ENCODE peak calls at places on chromosomes 7 and 10, in seven cellular contexts. X is fibroblast of the aortic adventitia; E is left ventricle myocardium inferior; S is neural crest cell; J is transverse colon; L is left lung; D is CD8-positive, alpha-beta T cell. V is an unnamed sample.

GRCh38 chr10:451021-451471 is 238.4 kb downstream of the DIP2C start:
- DNase-seq in X (no peak), L (no peak), E (no peak), J (peak), D (peak), S (no peak), V (no peak)

GRCh38 chr7:4102231-4102841 is 579.8 kb upstream of the FOXK1 start:
- DNase-seq in S (no peak), L (no peak), X (no peak), D (no peak), E (no peak), J (no peak), V (no peak)

GRCh38 chr10:25226775-25227682 is 52.2 kb downstream of the GPR158 start:
- DNase-seq in S (peak), X (peak), D (no peak), L (no peak), E (no peak), J (peak), V (no peak)

GRCh38 chr7:2212906-2213305 is 19.8 kb downstream of the MAD1L1 start:
- DNase-seq in J (no peak), D (no peak), X (no peak), L (no peak), E (no peak), S (no peak), V (no peak)

GRCh38 chr10:12934777-12935176 is 66.7 kb downstream of the CCDC3 start:
- DNase-seq in L (no peak), J (no peak), X (peak), S (no peak), D (no peak), E (no peak), V (no peak)

GRCh38 chr7:39530996-39531395 is 35.2 kb upstream of the YAE1 start:
- DNase-seq in S (no peak), E (no peak), L (no peak), X (no peak), J (peak), D (no peak), V (no peak)

GRCh38 chr7:148318092-148318756 is 272.3 kb upstream of the C7orf33 start:
- DNase-seq in S (no peak), E (no peak), L (no peak), D (no peak), J (no peak), X (no peak), V (no peak)

GRCh38 chr7:100604976-100605911 is 3.1 kb downstream of the PCOLCE start:
- DNase-seq in L (peak), X (no peak), S (no peak), J (peak), D (peak), E (peak), V (peak)

GRCh38 chr7:140542226-140542625 is 62.9 kb upstream of the MKRN1 start:
- DNase-seq in X (peak), S (no peak), J (no peak), D (no peak), E (peak), L (peak), V (no peak)

GRCh38 chr10:6300106-6300783 is 97.5 kb downstream of the PFKFB3 start:
- DNase-seq in J (peak), E (no peak), X (peak), L (no peak), S (no peak), D (peak), V (peak)

GRCh38 chr10:133337079-133337725 is 506 bp upstream of the CALY start:
- DNase-seq in D (no peak), S (no peak), J (no peak), L (no peak), E (no peak), X (no peak), V (no peak)

GRCh38 chr7:157752832-157753291 is 416.1 kb downstream of the DNAJB6 start:
- DNase-seq in L (no peak), E (no peak), D (no peak), X (no peak), J (no peak), S (no peak), V (no peak)

GRCh38 chr7:17056491-17057142 is 174.8 kb upstream of the AGR3 start:
- DNase-seq in E (no peak), J (no peak), D (no peak), X (peak), L (no peak), S (no peak), V (no peak)

GRCh38 chr7:148901178-148901577 is 17.1 kb upstream of the EZH2 start:
- DNase-seq in L (no peak), J (no peak), D (no peak), S (no peak), E (no peak), X (no peak), V (no peak)

GRCh38 chr7:20365486-20365885 is 34.8 kb downstream of the ITGB8 start:
- DNase-seq in J (no peak), X (peak), L (no peak), D (no peak), S (no peak), E (no peak), V (no peak)

GRCh38 chr10:13414855-13415254 is 66.8 kb upstream of the SEPHS1 start:
- DNase-seq in E (no peak), S (peak), J (peak), X (no peak), D (no peak), L (no peak), V (no peak)

GRCh38 chr7:103765891-103766290 is 223.6 kb downstream of the RELN start:
- DNase-seq in E (no peak), J (no peak), X (no peak), D (no peak), S (no peak), L (no peak), V (no peak)

GRCh38 chr10:112711366-112711765 is 238.7 kb upstream of the TCF7L2 start:
- DNase-seq in J (no peak), E (no peak), X (peak), D (no peak), L (no peak), S (no peak), V (no peak)

GRCh38 chr7:77765906-77766800 is 32.1 kb downstream of the TMEM60 start:
- DNase-seq in X (peak), D (no peak), E (no peak), L (no peak), S (no peak), J (no peak), V (no peak)

GRCh38 chr10:32650246-32650655 is 204.3 kb downstream of the CCDC7 start:
- DNase-seq in E (no peak), X (peak), S (no peak), D (no peak), J (no peak), L (no peak), V (no peak)

GRCh38 chr10:101997803-101998202 is 58.2 kb downstream of the ARMH3 start:
- DNase-seq in S (no peak), L (no peak), D (no peak), J (no peak), E (no peak), X (no peak), V (no peak)

GRCh38 chr10:105549731-105550130 is 908.6 kb downstream of the SORCS3 start:
- DNase-seq in S (no peak), J (no peak), E (no peak), X (no peak), L (no peak), D (no peak), V (no peak)

GRCh38 chr7:148410905-148411304 is 179.7 kb upstream of the C7orf33 start:
- DNase-seq in J (no peak), S (no peak), L (no peak), E (no peak), X (no peak), D (no peak), V (no peak)

GRCh38 chr10:113449151-113449695 is 103.6 kb upstream of the HABP2 start:
- DNase-seq in X (no peak), D (no peak), J (no peak), L (no peak), S (no peak), E (no peak), V (no peak)

GRCh38 chr10:21995557-21995956 is 8.0 kb downstream of the DNAJC1 start:
- DNase-seq in L (no peak), S (no peak), D (no peak), X (peak), E (no peak), J (no peak), V (no peak)

GRCh38 chr7:150842716-150843115 is 9.6 kb upstream of the AOC1 start:
- DNase-seq in S (no peak), X (no peak), D (no peak), J (no peak), L (no peak), E (no peak), V (no peak)

GRCh38 chr7:19621740-19622139 is 87.1 kb downstream of the POLR1F start:
- DNase-seq in E (no peak), J (no peak), S (no peak), L (no peak), D (no peak), X (no peak), V (no peak)

GRCh38 chr7:143085109-143085508 is 33.0 kb downstream of the OR6V1 start:
- DNase-seq in D (no peak), E (no peak), S (no peak), J (no peak), L (no peak), X (no peak), V (no peak)

GRCh38 chr7:29883462-29884398 is 77.4 kb downstream of the WIPF3 start:
- DNase-seq in J (peak), L (no peak), X (no peak), E (no peak), D (peak), S (no peak), V (no peak)

GRCh38 chr10:103333934-103334520 is 16.9 kb downstream of the PCGF6 start:
- DNase-seq in L (no peak), J (no peak), D (no peak), E (no peak), X (peak), S (no peak), V (no peak)

GRCh38 chr7:92609921-92610518 is 19.8 kb upstream of the FAM133B start:
- DNase-seq in X (peak), E (no peak), D (no peak), L (no peak), S (no peak), J (no peak), V (no peak)

GRCh38 chr10:30439931-30440330 is 5.9 kb downstream of the MAP3K8 start:
- DNase-seq in E (no peak), J (no peak), S (no peak), X (no peak), D (no peak), L (no peak), V (no peak)

GRCh38 chr10:7886056-7886455 is 67.8 kb downstream of the TAF3 start:
- DNase-seq in L (no peak), S (no peak), J (no peak), D (no peak), E (no peak), X (no peak), V (no peak)

GRCh38 chr10:119725550-119726290 is at the start of gene INPP5F:
- DNase-seq in L (peak), X (peak), E (peak), S (peak), D (peak), J (peak), V (peak)
- TF ChIP-seq CTCF in L (no peak), X (peak), E (peak), S (peak), D (no peak), J (no peak), V (peak)

DNA sequence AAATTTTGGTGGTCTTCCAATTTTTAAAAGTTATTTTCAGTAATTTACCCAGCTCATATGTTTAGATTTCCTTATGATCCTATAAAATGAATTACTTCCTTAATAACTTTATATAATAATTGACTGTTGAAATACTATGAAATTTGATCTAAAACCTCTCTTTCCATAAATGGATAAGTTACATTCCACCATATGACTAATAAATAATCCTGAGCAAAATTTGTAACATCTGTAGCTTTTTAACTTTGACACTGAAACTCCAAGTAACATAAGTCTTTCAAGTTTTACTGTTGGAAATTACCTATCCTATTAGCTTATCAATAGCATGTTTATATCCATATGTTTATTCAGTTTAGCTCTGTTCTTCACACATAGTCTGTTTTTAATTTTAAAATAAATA is 85.3 kb downstream of the HECTD2 start:
- DNase-seq in D (no peak), E (no peak), S (no peak), X (peak), J (no peak), L (no peak), V (no peak)
- TF ChIP-seq CTCF in D (no peak), E (no peak), S (no peak), X (no peak), J (no peak), L (no peak), V (no peak)

GRCh38 chr7:28507538-28508282 is 95.4 kb downstream of the CREB5 start:
- DNase-seq in X (no peak), J (no peak), S (no peak), D (no peak), E (no peak), L (no peak), V (no peak)
- TF ChIP-seq CTCF in X (no peak), J (no peak), S (no peak), D (no peak), E (no peak), L (no peak), V (no peak)

GRCh38 chr10:34079702-34080484 is 735.2 kb downstream of the PARD3 start:
- DNase-seq in J (no peak), D (no peak), X (no peak), S (no peak), L (no peak), E (no peak), V (no peak)

GRCh38 chr10:34075269-34075926 is 739.7 kb downstream of the PARD3 start:
- DNase-seq in D (no peak), J (no peak), S (no peak), L (no peak), E (peak), X (no peak), V (no peak)

GRCh38 chr10:34076443-34076842 is 738.7 kb downstream of the PARD3 start:
- DNase-seq in L (no peak), X (no peak), J (no peak), D (no peak), E (no peak), S (no peak), V (no peak)

GRCh38 chr10:34078798-34079470 is 736.2 kb downstream of the PARD3 start:
- DNase-seq in S (no peak), J (no peak), D (no peak), X (peak), E (peak), L (peak), V (no peak)

DNA sequence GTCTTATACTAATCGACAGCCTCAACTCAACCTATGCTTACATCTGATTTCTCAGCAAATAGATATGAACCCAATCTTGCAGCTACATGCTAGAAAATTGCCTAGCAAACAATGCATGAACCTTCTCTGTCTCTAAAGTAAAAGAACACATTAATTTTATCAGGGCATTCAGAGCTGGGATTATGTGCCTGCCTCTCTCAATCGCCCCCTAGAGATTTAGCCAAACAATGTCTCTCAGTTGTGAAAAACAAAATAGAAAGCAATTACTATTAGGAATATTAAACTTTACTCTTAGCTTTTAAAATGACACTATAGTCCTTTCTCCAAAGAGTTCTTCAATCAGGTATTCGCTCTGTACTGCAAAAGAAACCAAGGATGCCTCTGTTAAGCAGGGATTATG is 737.1 kb downstream of the PARD3 start:
- DNase-seq in X (no peak), S (no peak), E (no peak), J (no peak), D (no peak), L (no peak), V (no peak)
- TF ChIP-seq CTCF in X (peak), S (no peak), E (peak), J (no peak), D (no peak), L (no peak), V (no peak)

GRCh38 chr10:126407831-126408230 is 19.6 kb upstream of the ADAM12 start:
- DNase-seq in J (no peak), S (no peak), E (no peak), X (peak), D (no peak), L (no peak), V (no peak)
- TF ChIP-seq CTCF in J (no peak), S (no peak), E (no peak), X (no peak), D (no peak), L (no peak), V (no peak)

GRCh38 chr10:52279546-52279945 is 34.5 kb upstream of the DKK1 start:
- DNase-seq in D (no peak), J (no peak), X (no peak), E (no peak), S (no peak), L (no peak), V (no peak)
- TF ChIP-seq CTCF in D (no peak), J (no peak), X (no peak), E (no peak), S (no peak), L (no peak), V (no peak)

GRCh38 chr10:125035136-125035535 is 93.2 kb downstream of the ZRANB1 start:
- DNase-seq in D (no peak), E (no peak), L (no peak), J (no peak), X (peak), S (no peak), V (no peak)

GRCh38 chr10:125032474-125032873 is 90.6 kb downstream of the ZRANB1 start:
- DNase-seq in E (no peak), X (no peak), J (no peak), L (no peak), D (no peak), S (no peak), V (no peak)

GRCh38 chr10:125033146-125033924 is 91.4 kb downstream of the ZRANB1 start:
- DNase-seq in E (no peak), S (no peak), D (no peak), J (no peak), X (no peak), L (no peak), V (no peak)

GRCh38 chr10:125035588-125036298 is 93.8 kb downstream of the ZRANB1 start:
- DNase-seq in E (no peak), S (no peak), L (no peak), J (no peak), X (no peak), D (no peak), V (no peak)

DNA sequence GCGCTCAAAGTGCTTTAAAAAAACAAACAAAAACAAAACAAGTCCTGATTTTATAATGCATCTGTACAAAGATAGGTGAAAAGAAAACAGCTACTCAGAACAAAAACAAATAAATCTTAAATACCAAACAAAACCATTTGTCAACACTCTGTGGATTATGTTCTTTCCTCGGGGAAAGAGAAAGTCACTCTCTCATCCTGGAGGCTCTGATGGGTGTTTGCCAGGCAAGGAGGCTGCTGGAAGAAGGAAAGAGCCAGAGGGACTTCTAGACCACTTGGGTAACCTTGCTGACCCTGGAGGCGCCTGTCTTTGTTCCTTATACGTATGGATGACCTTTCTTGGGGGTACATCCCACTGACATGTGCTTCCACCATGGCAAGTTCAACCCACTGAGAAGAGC is 92.7 kb downstream of the ZRANB1 start:
- DNase-seq in D (no peak), L (no peak), J (no peak), S (no peak), X (no peak), E (no peak), V (no peak)
- TF ChIP-seq CTCF in D (no peak), L (no peak), J (no peak), S (no peak), X (no peak), E (no peak), V (no peak)

DNA sequence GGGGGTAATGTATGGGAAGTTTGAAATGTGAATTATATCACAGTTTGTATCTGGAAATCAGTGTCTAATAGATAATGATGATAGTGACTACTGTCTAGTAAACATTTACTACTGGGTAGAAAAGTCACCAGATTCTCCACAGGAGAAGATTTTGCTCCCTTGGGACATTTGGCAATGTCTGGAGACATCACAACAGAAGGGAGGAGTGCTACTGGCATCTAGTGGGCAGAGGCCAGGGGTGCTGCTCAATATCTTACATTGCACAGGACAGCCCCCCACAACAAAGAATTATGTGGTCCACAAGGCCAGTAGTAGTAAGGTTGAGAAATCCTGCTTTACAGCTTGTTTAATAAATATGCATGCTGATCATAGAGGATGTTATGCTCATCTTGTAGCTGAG is 92.3 kb upstream of the PRPS1L1 start:
- DNase-seq in J (no peak), D (no peak), E (no peak), S (no peak), X (peak), L (no peak), V (no peak)
- TF ChIP-seq CTCF in J (no peak), D (no peak), E (peak), S (peak), X (peak), L (no peak), V (no peak)